ENCODE peak calls at places on chromosomes 12 and 14, in six cellular contexts. R, S, X, L, Q and G are unnamed samples.
A peak's percentile ranks its signal among the peaks of the same experiment; 100 is the strongest.

GRCh38 chr12:52307836-52308806 is 13.1 kb downstream of the KRT83 start:
- DNase-seq in R (peak; percentile 63), S (no peak), X (peak; percentile 29), L (peak; percentile 41), Q (peak; percentile 24), G (peak; percentile 60)

GRCh38 chr14:102333795-102334415 is 14.4 kb downstream of the ZNF839 start:
- DNase-seq in R (no peak), S (no peak), X (no peak), L (no peak), Q (no peak), G (no peak)

GRCh38 chr12:32151081-32151480 is 44.4 kb downstream of the BICD1 start:
- DNase-seq in R (no peak), S (no peak), X (no peak), L (no peak), Q (no peak), G (no peak)

GRCh38 chr14:72598328-72598727 is 295.6 kb downstream of the DPF3 start:
- DNase-seq in R (no peak), S (no peak), X (no peak), L (no peak), Q (no peak), G (peak; percentile 55)

GRCh38 chr12:1911598-1912575 is 6.6 kb downstream of the CACNA2D4 start:
- DNase-seq in R (no peak), S (no peak), X (no peak), L (no peak), Q (no peak), G (peak; percentile 28)

GRCh38 chr12:125155366-125155765 is 90.1 kb downstream of the AACS start:
- DNase-seq in R (no peak), S (no peak), X (no peak), L (no peak), Q (no peak), G (no peak)

GRCh38 chr14:92926931-92927330 is 4.0 kb downstream of the CHGA start:
- DNase-seq in R (no peak), S (no peak), X (no peak), L (no peak), Q (peak; percentile 24), G (no peak)

GRCh38 chr12:9636807-9637206 is 29.1 kb upstream of the KLRB1 start:
- DNase-seq in R (no peak), S (no peak), X (no peak), L (no peak), Q (no peak), G (no peak)

GRCh38 chr14:22394616-22395015 is 194.4 kb downstream of the DAD1 start:
- DNase-seq in R (no peak), S (no peak), X (no peak), L (no peak), Q (no peak), G (no peak)

GRCh38 chr12:94705656-94706055 is 55.3 kb upstream of the TMCC3 start:
- DNase-seq in R (no peak), S (no peak), X (no peak), L (no peak), Q (no peak), G (no peak)

GRCh38 chr12:39127401-39127800 is 222.0 kb upstream of the CPNE8 start:
- DNase-seq in R (no peak), S (no peak), X (peak; percentile 9), L (peak; percentile 43), Q (peak; percentile 20), G (no peak)

GRCh38 chr14:66508846-66509621 is 1.1 kb downstream of the GPHN start:
- DNase-seq in R (peak; percentile 69), S (peak; percentile 18), X (peak; percentile 26), L (peak; percentile 25), Q (peak; percentile 39), G (peak; percentile 77)

GRCh38 chr12:114904254-114905003 is 220.5 kb upstream of the TBX3 start:
- DNase-seq in R (no peak), S (no peak), X (peak; percentile 24), L (peak; percentile 29), Q (peak; percentile 57), G (no peak)

GRCh38 chr14:49961270-49962222 is 68.7 kb downstream of the ARF6 start:
- DNase-seq in R (no peak), S (no peak), X (no peak), L (no peak), Q (no peak), G (peak; percentile 42)

GRCh38 chr12:28998662-28999120 is 150.4 kb upstream of the FAR2 start:
- DNase-seq in R (no peak), S (no peak), X (peak; percentile 70), L (peak; percentile 68), Q (peak; percentile 70), G (peak; percentile 9)

GRCh38 chr12:44053550-44054243 is 217.8 kb downstream of the TMEM117 start:
- DNase-seq in R (no peak), S (no peak), X (peak; percentile 93), L (peak; percentile 91), Q (peak; percentile 97), G (no peak)

GRCh38 chr14:30525833-30526232 is 33.1 kb upstream of the G2E3 start:
- DNase-seq in R (no peak), S (no peak), X (peak; percentile 3), L (peak; percentile 15), Q (no peak), G (no peak)

GRCh38 chr12:71303199-71303598 is 136.4 kb upstream of the LGR5 start:
- DNase-seq in R (no peak), S (no peak), X (no peak), L (peak; percentile 34), Q (peak; percentile 83), G (no peak)

GRCh38 chr12:113071427-113072112 is 15.0 kb downstream of the DTX1 start:
- DNase-seq in R (no peak), S (no peak), X (no peak), L (no peak), Q (no peak), G (no peak)

GRCh38 chr12:98053202-98053601 is 462.2 kb upstream of the TMPO start:
- DNase-seq in R (no peak), S (no peak), X (no peak), L (no peak), Q (no peak), G (no peak)

GRCh38 chr12:81450920-81451739 is 308.0 kb downstream of the PPFIA2 start:
- DNase-seq in R (no peak), S (no peak), X (peak; percentile 82), L (peak; percentile 81), Q (peak; percentile 72), G (no peak)

GRCh38 chr12:1608783-1609119 is 14.4 kb upstream of the FBXL14 start:
- DNase-seq in R (no peak), S (no peak), X (peak; percentile 47), L (peak; percentile 46), Q (peak; percentile 63), G (no peak)

GRCh38 chr12:116745554-116745953 is 7.4 kb downstream of the RNFT2 start:
- DNase-seq in R (no peak), S (no peak), X (no peak), L (no peak), Q (no peak), G (no peak)

GRCh38 chr12:123696641-123697040 is 15.5 kb upstream of the ATP6V0A2 start:
- DNase-seq in R (no peak), S (no peak), X (no peak), L (no peak), Q (no peak), G (no peak)

GRCh38 chr14:38950676-38951075 is 152.4 kb downstream of the SEC23A start:
- DNase-seq in R (no peak), S (no peak), X (no peak), L (no peak), Q (no peak), G (no peak)

GRCh38 chr12:4355843-4356327 is 23.6 kb downstream of the FGF23 start:
- DNase-seq in R (peak; percentile 56), S (peak; percentile 22), X (peak; percentile 15), L (peak; percentile 27), Q (peak; percentile 11), G (peak; percentile 48)

GRCh38 chr12:28604240-28604639 is 414.0 kb downstream of the CCDC91 start:
- DNase-seq in R (no peak), S (no peak), X (no peak), L (no peak), Q (no peak), G (no peak)

GRCh38 chr12:96078281-96078761 is 42.9 kb upstream of the LTA4H start:
- DNase-seq in R (no peak), S (no peak), X (peak; percentile 45), L (peak; percentile 53), Q (peak; percentile 33), G (no peak)

GRCh38 chr12:42370013-42370412 is 44.0 kb downstream of the PPHLN1 start:
- DNase-seq in R (no peak), S (no peak), X (no peak), L (no peak), Q (no peak), G (no peak)

GRCh38 chr14:26026384-26026783 is 571.4 kb downstream of the NOVA1 start:
- DNase-seq in R (no peak), S (no peak), X (no peak), L (no peak), Q (no peak), G (no peak)

DNA sequence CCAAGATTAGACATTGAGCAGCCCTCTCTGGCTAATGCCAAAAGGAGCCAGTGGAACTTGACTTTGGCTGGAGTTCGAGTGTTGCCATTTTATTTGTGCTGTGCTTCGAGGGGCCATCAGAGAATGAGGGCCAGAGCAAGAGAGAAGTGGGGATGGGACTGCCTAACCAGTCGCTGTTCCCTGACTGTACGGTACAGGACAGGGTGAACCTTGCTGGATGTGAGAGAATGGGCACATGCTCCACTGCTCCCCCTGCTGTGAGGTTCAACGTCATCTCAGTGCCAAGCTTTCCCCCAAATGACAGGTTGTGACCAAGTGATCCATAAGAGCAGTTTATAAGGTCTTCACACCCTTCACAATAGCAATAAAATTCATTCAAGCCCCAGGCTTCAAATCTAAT is 55.1 kb upstream of the BCL11B start:
- DNase-seq in R (no peak), S (no peak), X (no peak), L (no peak), Q (no peak), G (no peak)
- TF ChIP-seq CTCF in R (no peak), S (no peak), X (no peak), L (peak; percentile 2), Q (no peak), G (no peak)

GRCh38 chr12:6233121-6233971 is 33.1 kb downstream of the CD9 start:
- DNase-seq in R (peak; percentile 74), S (no peak), X (peak; percentile 26), L (no peak), Q (no peak), G (no peak)
- TF ChIP-seq CTCF in R (no peak), S (no peak), X (no peak), L (peak; percentile 16), Q (no peak), G (no peak)

GRCh38 chr14:56687123-56687522 is 107.5 kb downstream of the TMEM260 start:
- DNase-seq in R (no peak), S (no peak), X (no peak), L (no peak), Q (no peak), G (no peak)

GRCh38 chr14:56686416-56686815 is 106.8 kb downstream of the TMEM260 start:
- DNase-seq in R (no peak), S (no peak), X (no peak), L (no peak), Q (no peak), G (no peak)
- TF ChIP-seq CTCF in R (no peak), S (no peak), X (no peak), L (no peak), Q (no peak), G (no peak)

DNA sequence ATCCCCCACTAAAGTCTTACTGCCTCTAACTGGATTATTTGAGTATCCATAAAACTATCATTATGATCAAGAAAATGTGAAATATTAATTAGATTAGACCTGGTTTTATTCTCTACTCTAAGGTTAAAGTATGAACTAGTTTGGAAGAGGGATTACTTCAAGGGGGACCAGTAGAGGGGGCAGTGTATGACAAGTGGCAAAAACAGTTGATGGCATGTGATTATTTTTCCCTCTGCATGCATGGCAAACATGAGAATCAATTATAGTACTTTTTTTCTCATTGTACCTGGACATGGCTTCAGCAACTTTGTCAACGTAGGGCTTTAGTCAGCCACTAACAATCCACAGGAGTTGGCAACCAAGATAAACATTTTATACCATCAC is 145.0 kb upstream of the SLC38A2 start:
- DNase-seq in R (no peak), S (no peak), X (no peak), L (no peak), Q (no peak), G (no peak)
- TF ChIP-seq CTCF in R (no peak), S (no peak), X (no peak), L (no peak), Q (no peak), G (peak; percentile 6)